ENCODE peak calls at places on chromosomes 6 and 20, in six cellular contexts. One of them, this sample, is unnamed.

GRCh38 chr6:67683960-67684359 is 951.1 kb upstream of the ADGRB3 start:
- DNase-seq in mammary epithelial cell: no peak
- DNase-seq in left cardiac atrium: no peak
- DNase-seq in activated T-cell treated with anti-CD3 and anti-CD28 coated beads, Interleukin-2, amount 50 U/mL, for 72 hours: no peak
- DNase-seq in NAMALWA: no peak
- DNase-seq in bronchial epithelial cell: peak; percentile 77
- DNase-seq in this sample: no peak

GRCh38 chr6:79466222-79466834 is 70.9 kb downstream of the LCA5 start:
- DNase-seq in mammary epithelial cell: peak; percentile 19
- DNase-seq in left cardiac atrium: no peak
- DNase-seq in activated T-cell treated with anti-CD3 and anti-CD28 coated beads, Interleukin-2, amount 50 U/mL, for 72 hours: no peak
- DNase-seq in NAMALWA: peak; percentile 45
- DNase-seq in bronchial epithelial cell: peak; percentile 42
- DNase-seq in this sample: no peak

GRCh38 chr6:438634-439170 is 47.1 kb downstream of the IRF4 start:
- DNase-seq in mammary epithelial cell: no peak
- DNase-seq in left cardiac atrium: no peak
- DNase-seq in activated T-cell treated with anti-CD3 and anti-CD28 coated beads, Interleukin-2, amount 50 U/mL, for 72 hours: no peak
- DNase-seq in NAMALWA: no peak
- DNase-seq in bronchial epithelial cell: no peak
- DNase-seq in this sample: no peak

GRCh38 chr6:71404145-71404966 is 115.7 kb downstream of the OGFRL1 start:
- DNase-seq in mammary epithelial cell: peak; percentile 88
- DNase-seq in left cardiac atrium: no peak
- DNase-seq in activated T-cell treated with anti-CD3 and anti-CD28 coated beads, Interleukin-2, amount 50 U/mL, for 72 hours: no peak
- DNase-seq in NAMALWA: no peak
- DNase-seq in bronchial epithelial cell: peak; percentile 90
- DNase-seq in this sample: no peak

GRCh38 chr20:34797012-34797720 is 28.3 kb downstream of the NCOA6 start:
- DNase-seq in mammary epithelial cell: no peak
- DNase-seq in left cardiac atrium: no peak
- DNase-seq in activated T-cell treated with anti-CD3 and anti-CD28 coated beads, Interleukin-2, amount 50 U/mL, for 72 hours: no peak
- DNase-seq in NAMALWA: no peak
- DNase-seq in bronchial epithelial cell: no peak
- DNase-seq in this sample: no peak

GRCh38 chr6:14095444-14095843 is 22.1 kb upstream of the CD83 start:
- DNase-seq in mammary epithelial cell: no peak
- DNase-seq in left cardiac atrium: no peak
- DNase-seq in activated T-cell treated with anti-CD3 and anti-CD28 coated beads, Interleukin-2, amount 50 U/mL, for 72 hours: no peak
- DNase-seq in NAMALWA: peak; percentile 66
- DNase-seq in bronchial epithelial cell: no peak
- DNase-seq in this sample: no peak

GRCh38 chr6:78533426-78533825 is 333.9 kb upstream of the IRAK1BP1 start:
- DNase-seq in mammary epithelial cell: no peak
- DNase-seq in left cardiac atrium: no peak
- DNase-seq in activated T-cell treated with anti-CD3 and anti-CD28 coated beads, Interleukin-2, amount 50 U/mL, for 72 hours: no peak
- DNase-seq in NAMALWA: no peak
- DNase-seq in bronchial epithelial cell: no peak
- DNase-seq in this sample: no peak

GRCh38 chr6:28933069-28933468 is 9.3 kb upstream of the TRIM27 start:
- DNase-seq in mammary epithelial cell: no peak
- DNase-seq in left cardiac atrium: no peak
- DNase-seq in activated T-cell treated with anti-CD3 and anti-CD28 coated beads, Interleukin-2, amount 50 U/mL, for 72 hours: no peak
- DNase-seq in NAMALWA: no peak
- DNase-seq in bronchial epithelial cell: no peak
- DNase-seq in this sample: no peak

GRCh38 chr6:36851149-36851614 is 11.9 kb upstream of the CPNE5 start:
- DNase-seq in mammary epithelial cell: peak; percentile 58
- DNase-seq in left cardiac atrium: no peak
- DNase-seq in activated T-cell treated with anti-CD3 and anti-CD28 coated beads, Interleukin-2, amount 50 U/mL, for 72 hours: peak; percentile 44
- DNase-seq in NAMALWA: peak; percentile 81
- DNase-seq in bronchial epithelial cell: peak; percentile 71
- DNase-seq in this sample: no peak

GRCh38 chr6:30894381-30894780 is 10.1 kb downstream of the DDR1 start:
- DNase-seq in mammary epithelial cell: no peak
- DNase-seq in left cardiac atrium: no peak
- DNase-seq in activated T-cell treated with anti-CD3 and anti-CD28 coated beads, Interleukin-2, amount 50 U/mL, for 72 hours: no peak
- DNase-seq in NAMALWA: no peak
- DNase-seq in bronchial epithelial cell: no peak
- DNase-seq in this sample: no peak

GRCh38 chr20:59320426-59320825 is 20.0 kb downstream of the EDN3 start:
- DNase-seq in mammary epithelial cell: no peak
- DNase-seq in left cardiac atrium: no peak
- DNase-seq in activated T-cell treated with anti-CD3 and anti-CD28 coated beads, Interleukin-2, amount 50 U/mL, for 72 hours: no peak
- DNase-seq in NAMALWA: no peak
- DNase-seq in bronchial epithelial cell: no peak
- DNase-seq in this sample: no peak

GRCh38 chr6:47083586-47084047 is 41.5 kb upstream of the ADGRF1 start:
- DNase-seq in mammary epithelial cell: peak; percentile 65
- DNase-seq in left cardiac atrium: peak; percentile 88
- DNase-seq in activated T-cell treated with anti-CD3 and anti-CD28 coated beads, Interleukin-2, amount 50 U/mL, for 72 hours: no peak
- DNase-seq in NAMALWA: no peak
- DNase-seq in bronchial epithelial cell: peak; percentile 61
- DNase-seq in this sample: peak; percentile 93

GRCh38 chr6:84001119-84001518 is 32.5 kb upstream of the MRAP2 start:
- DNase-seq in mammary epithelial cell: no peak
- DNase-seq in left cardiac atrium: no peak
- DNase-seq in activated T-cell treated with anti-CD3 and anti-CD28 coated beads, Interleukin-2, amount 50 U/mL, for 72 hours: no peak
- DNase-seq in NAMALWA: no peak
- DNase-seq in bronchial epithelial cell: no peak
- DNase-seq in this sample: no peak

GRCh38 chr6:56807992-56808342 is 146.9 kb upstream of the BEND6 start:
- DNase-seq in mammary epithelial cell: no peak
- DNase-seq in left cardiac atrium: no peak
- DNase-seq in activated T-cell treated with anti-CD3 and anti-CD28 coated beads, Interleukin-2, amount 50 U/mL, for 72 hours: no peak
- DNase-seq in NAMALWA: no peak
- DNase-seq in bronchial epithelial cell: peak; percentile 45
- DNase-seq in this sample: no peak

GRCh38 chr6:15063253-15063853 is 182.5 kb upstream of the JARID2 start:
- DNase-seq in mammary epithelial cell: peak; percentile 71
- DNase-seq in left cardiac atrium: peak; percentile 43
- DNase-seq in activated T-cell treated with anti-CD3 and anti-CD28 coated beads, Interleukin-2, amount 50 U/mL, for 72 hours: no peak
- DNase-seq in NAMALWA: no peak
- DNase-seq in bronchial epithelial cell: peak; percentile 97
- DNase-seq in this sample: peak; percentile 32

GRCh38 chr6:67736816-67737215 is 898.3 kb upstream of the ADGRB3 start:
- DNase-seq in mammary epithelial cell: no peak
- DNase-seq in left cardiac atrium: no peak
- DNase-seq in activated T-cell treated with anti-CD3 and anti-CD28 coated beads, Interleukin-2, amount 50 U/mL, for 72 hours: no peak
- DNase-seq in NAMALWA: no peak
- DNase-seq in bronchial epithelial cell: no peak
- DNase-seq in this sample: no peak

GRCh38 chr6:138278326-138278725 is 60.0 kb upstream of the PBOV1 start:
- DNase-seq in mammary epithelial cell: no peak
- DNase-seq in left cardiac atrium: no peak
- DNase-seq in activated T-cell treated with anti-CD3 and anti-CD28 coated beads, Interleukin-2, amount 50 U/mL, for 72 hours: no peak
- DNase-seq in NAMALWA: no peak
- DNase-seq in bronchial epithelial cell: peak; percentile 46
- DNase-seq in this sample: no peak

GRCh38 chr6:52596371-52597028 is 19.6 kb upstream of the TRAM2 start:
- DNase-seq in mammary epithelial cell: peak; percentile 49
- DNase-seq in left cardiac atrium: no peak
- DNase-seq in activated T-cell treated with anti-CD3 and anti-CD28 coated beads, Interleukin-2, amount 50 U/mL, for 72 hours: no peak
- DNase-seq in NAMALWA: no peak
- DNase-seq in bronchial epithelial cell: peak; percentile 31
- DNase-seq in this sample: no peak

GRCh38 chr20:33814238-33814712 is 3.1 kb downstream of the CHMP4B start:
- DNase-seq in mammary epithelial cell: no peak
- DNase-seq in left cardiac atrium: no peak
- DNase-seq in activated T-cell treated with anti-CD3 and anti-CD28 coated beads, Interleukin-2, amount 50 U/mL, for 72 hours: peak; percentile 18
- DNase-seq in NAMALWA: no peak
- DNase-seq in bronchial epithelial cell: no peak
- DNase-seq in this sample: no peak

GRCh38 chr20:62128499-62128898 is 6.2 kb downstream of the LSM14B start:
- DNase-seq in mammary epithelial cell: no peak
- DNase-seq in left cardiac atrium: no peak
- DNase-seq in activated T-cell treated with anti-CD3 and anti-CD28 coated beads, Interleukin-2, amount 50 U/mL, for 72 hours: no peak
- DNase-seq in NAMALWA: no peak
- DNase-seq in bronchial epithelial cell: no peak
- DNase-seq in this sample: no peak

GRCh38 chr6:7196019-7196402 is 88.2 kb downstream of the RREB1 start:
- DNase-seq in mammary epithelial cell: no peak
- DNase-seq in left cardiac atrium: no peak
- DNase-seq in activated T-cell treated with anti-CD3 and anti-CD28 coated beads, Interleukin-2, amount 50 U/mL, for 72 hours: no peak
- DNase-seq in NAMALWA: no peak
- DNase-seq in bronchial epithelial cell: no peak
- DNase-seq in this sample: no peak

GRCh38 chr6:169854813-169855212 is 103.4 kb downstream of the ERMARD start:
- DNase-seq in mammary epithelial cell: no peak
- DNase-seq in left cardiac atrium: no peak
- DNase-seq in activated T-cell treated with anti-CD3 and anti-CD28 coated beads, Interleukin-2, amount 50 U/mL, for 72 hours: no peak
- DNase-seq in NAMALWA: no peak
- DNase-seq in bronchial epithelial cell: no peak
- DNase-seq in this sample: no peak

GRCh38 chr20:7712661-7713060 is 227.6 kb downstream of the HAO1 start:
- DNase-seq in mammary epithelial cell: peak; percentile 45
- DNase-seq in left cardiac atrium: no peak
- DNase-seq in activated T-cell treated with anti-CD3 and anti-CD28 coated beads, Interleukin-2, amount 50 U/mL, for 72 hours: no peak
- DNase-seq in NAMALWA: no peak
- DNase-seq in bronchial epithelial cell: peak; percentile 34
- DNase-seq in this sample: no peak

GRCh38 chr20:23114448-23114847 is 28.3 kb upstream of the CD93 start:
- DNase-seq in mammary epithelial cell: no peak
- DNase-seq in left cardiac atrium: no peak
- DNase-seq in activated T-cell treated with anti-CD3 and anti-CD28 coated beads, Interleukin-2, amount 50 U/mL, for 72 hours: no peak
- DNase-seq in NAMALWA: no peak
- DNase-seq in bronchial epithelial cell: no peak
- DNase-seq in this sample: no peak

GRCh38 chr20:49276201-49276894 is 1.5 kb downstream of the ZNFX1 start:
- DNase-seq in mammary epithelial cell: peak; percentile 73
- DNase-seq in left cardiac atrium: no peak
- DNase-seq in activated T-cell treated with anti-CD3 and anti-CD28 coated beads, Interleukin-2, amount 50 U/mL, for 72 hours: peak; percentile 64
- DNase-seq in NAMALWA: peak; percentile 73
- DNase-seq in bronchial epithelial cell: peak; percentile 85
- DNase-seq in this sample: no peak

GRCh38 chr6:43801489-43802181 is 31.6 kb downstream of the VEGFA start:
- DNase-seq in mammary epithelial cell: no peak
- DNase-seq in left cardiac atrium: peak; percentile 18
- DNase-seq in activated T-cell treated with anti-CD3 and anti-CD28 coated beads, Interleukin-2, amount 50 U/mL, for 72 hours: no peak
- DNase-seq in NAMALWA: no peak
- DNase-seq in bronchial epithelial cell: no peak
- DNase-seq in this sample: no peak

GRCh38 chr20:35845561-35845960 is 73.7 kb downstream of the PHF20 start:
- DNase-seq in mammary epithelial cell: peak; percentile 57
- DNase-seq in left cardiac atrium: no peak
- DNase-seq in activated T-cell treated with anti-CD3 and anti-CD28 coated beads, Interleukin-2, amount 50 U/mL, for 72 hours: no peak
- DNase-seq in NAMALWA: no peak
- DNase-seq in bronchial epithelial cell: peak; percentile 47
- DNase-seq in this sample: no peak

GRCh38 chr6:128057541-128058335 is 156.9 kb upstream of the THEMIS start:
- DNase-seq in mammary epithelial cell: peak; percentile 36
- DNase-seq in left cardiac atrium: no peak
- DNase-seq in activated T-cell treated with anti-CD3 and anti-CD28 coated beads, Interleukin-2, amount 50 U/mL, for 72 hours: no peak
- DNase-seq in NAMALWA: no peak
- DNase-seq in bronchial epithelial cell: peak; percentile 30
- DNase-seq in this sample: no peak

GRCh38 chr20:19253316-19253715 is 40.9 kb downstream of the SLC24A3 start:
- DNase-seq in mammary epithelial cell: no peak
- DNase-seq in left cardiac atrium: no peak
- DNase-seq in activated T-cell treated with anti-CD3 and anti-CD28 coated beads, Interleukin-2, amount 50 U/mL, for 72 hours: no peak
- DNase-seq in NAMALWA: no peak
- DNase-seq in bronchial epithelial cell: peak; percentile 7
- DNase-seq in this sample: no peak

GRCh38 chr6:132933085-132933484 is 118.7 kb downstream of the RPS12 start:
- DNase-seq in mammary epithelial cell: no peak
- DNase-seq in left cardiac atrium: no peak
- DNase-seq in activated T-cell treated with anti-CD3 and anti-CD28 coated beads, Interleukin-2, amount 50 U/mL, for 72 hours: no peak
- DNase-seq in NAMALWA: no peak
- DNase-seq in bronchial epithelial cell: no peak
- DNase-seq in this sample: no peak

This sample was measured in left ventricle myocardium inferior.